ENCODE peak calls at places on chromosomes 1 and 21, in five cellular contexts. Z is iPS DF 6.9, Q is fibroblast of lung, W is breast epithelium, J is cardiac muscle cell. D is an unnamed sample.

GRCh38 chr1:158374864-158375263 is 21.2 kb downstream of the CD1E start:
- DNase-seq in Z (no peak), Q (no peak), W (no peak), J (no peak), D (no peak)

GRCh38 chr1:180948846-180949615 is 36.3 kb downstream of the KIAA1614 start:
- DNase-seq in W (no peak), Q (no peak), Z (no peak), J (no peak), D (no peak)

GRCh38 chr1:115056395-115056798 is 26.8 kb downstream of the TSHB start:
- DNase-seq in J (peak; percentile 71), W (no peak), Q (peak; percentile 88), Z (peak; percentile 9), D (no peak)

GRCh38 chr1:225424562-225425210 is 3.2 kb downstream of the LBR start:
- DNase-seq in W (no peak), J (peak; percentile 17), Q (peak; percentile 84), Z (no peak), D (no peak)

GRCh38 chr1:220189750-220190347 is 82.4 kb downstream of the RAB3GAP2 start:
- DNase-seq in Q (peak; percentile 18), Z (no peak), W (no peak), J (peak; percentile 18), D (no peak)

GRCh38 chr1:95067069-95067468 is 5.7 kb downstream of the ALG14 start:
- DNase-seq in J (no peak), W (no peak), Q (no peak), Z (no peak), D (no peak)

GRCh38 chr1:27301582-27302199 is 20.3 kb upstream of the TMEM222 start:
- DNase-seq in Z (no peak), Q (no peak), J (no peak), W (no peak), D (no peak)

GRCh38 chr1:210932104-210932503 is 201.8 kb downstream of the KCNH1 start:
- DNase-seq in W (no peak), Q (no peak), J (no peak), Z (no peak), D (no peak)

GRCh38 chr1:9289724-9290493 is 2.8 kb upstream of the SPSB1 start:
- DNase-seq in Z (no peak), Q (peak; percentile 86), W (no peak), J (no peak), D (no peak)

GRCh38 chr1:151165281-151165737 is 393 bp downstream of the LYSMD1 start:
- DNase-seq in Q (peak; percentile 63), J (peak; percentile 76), Z (no peak), W (no peak), D (peak; percentile 34)

GRCh38 chr1:2557146-2558029 is 1.2 kb downstream of the TNFRSF14 start:
- DNase-seq in Q (no peak), Z (no peak), W (no peak), J (no peak), D (no peak)

GRCh38 chr1:48207131-48207530 is 15.4 kb upstream of the SLC5A9 start:
- DNase-seq in Q (no peak), J (no peak), W (no peak), Z (no peak), D (no peak)

GRCh38 chr1:70909262-70909817 is 138.3 kb downstream of the PTGER3 start:
- DNase-seq in Q (no peak), W (no peak), Z (no peak), J (no peak), D (no peak)

GRCh38 chr1:12654657-12655056 is 10.8 kb downstream of the AADACL4 start:
- DNase-seq in Z (no peak), W (no peak), Q (no peak), J (no peak), D (no peak)

GRCh38 chr1:245258271-245258920 is 103.6 kb downstream of the KIF26B start:
- DNase-seq in W (peak; percentile 56), J (no peak), Q (peak; percentile 39), Z (no peak), D (peak; percentile 62)

GRCh38 chr1:31441970-31442647 is 29.1 kb downstream of the SERINC2 start:
- DNase-seq in W (no peak), Q (no peak), Z (no peak), J (no peak), D (no peak)

GRCh38 chr1:206663832-206664652 is 20.7 kb upstream of the MAPKAPK2 start:
- DNase-seq in Q (peak; percentile 42), Z (no peak), W (no peak), J (peak; percentile 95), D (peak; percentile 68)

GRCh38 chr1:51926171-51926812 is 47.8 kb upstream of the NRDC start:
- DNase-seq in Z (peak; percentile 25), J (no peak), W (no peak), Q (peak; percentile 61), D (no peak)

GRCh38 chr21:16117851-16118592 is 388.2 kb downstream of the USP25 start:
- DNase-seq in Z (no peak), W (no peak), J (no peak), Q (peak; percentile 99), D (no peak)

GRCh38 chr1:11545793-11546192 is 66.8 kb downstream of the DISP3 start:
- DNase-seq in J (no peak), W (no peak), Z (no peak), Q (no peak), D (no peak)

GRCh38 chr1:163205513-163205912 is 2.8 kb upstream of the RGS5 start:
- DNase-seq in Q (peak; percentile 58), J (no peak), W (no peak), Z (no peak), D (no peak)

GRCh38 chr1:242523968-242524570 is 428 bp downstream of the PLD5 start:
- DNase-seq in W (peak; percentile 50), J (peak; percentile 80), Z (no peak), Q (peak; percentile 12), D (peak; percentile 17)

DNA sequence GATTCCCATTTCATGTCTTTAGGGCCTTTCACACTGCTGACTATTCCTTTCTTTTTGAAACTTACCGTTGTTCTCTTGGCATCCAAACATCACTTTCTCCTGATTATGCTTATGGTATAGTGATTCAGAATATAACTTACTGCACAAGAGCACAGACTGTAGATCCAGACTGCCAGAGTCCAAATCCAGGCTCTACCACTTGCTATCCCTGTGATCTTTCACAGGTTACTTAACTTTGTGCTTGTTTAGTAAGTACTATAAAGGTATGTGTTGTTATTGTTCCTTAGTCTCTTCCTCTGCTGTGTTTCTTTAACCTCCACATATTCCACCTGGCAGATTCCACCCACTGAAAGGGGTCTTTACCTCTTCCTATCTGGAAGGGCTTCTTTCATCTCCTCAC is 8.4 kb downstream of the SCMH1 start:
- DNase-seq in Q (no peak), J (no peak), W (no peak), Z (no peak), D (no peak)
- H3K27ac ChIP-seq in Q (no peak overlapping the region), J (peak overlapping the region; percentile 68), W (no peak overlapping the region), Z (no peak overlapping the region), D (no peak overlapping the region)

GRCh38 chr1:246267896-246268295 is 239.2 kb downstream of the SMYD3 start:
- DNase-seq in W (no peak), Z (no peak), Q (peak; percentile 14), J (no peak), D (no peak)
- H3K4me3 ChIP-seq in W (no peak overlapping the region), Z (no peak overlapping the region), Q (no peak overlapping the region), J (no peak overlapping the region), D (no peak overlapping the region)

DNA sequence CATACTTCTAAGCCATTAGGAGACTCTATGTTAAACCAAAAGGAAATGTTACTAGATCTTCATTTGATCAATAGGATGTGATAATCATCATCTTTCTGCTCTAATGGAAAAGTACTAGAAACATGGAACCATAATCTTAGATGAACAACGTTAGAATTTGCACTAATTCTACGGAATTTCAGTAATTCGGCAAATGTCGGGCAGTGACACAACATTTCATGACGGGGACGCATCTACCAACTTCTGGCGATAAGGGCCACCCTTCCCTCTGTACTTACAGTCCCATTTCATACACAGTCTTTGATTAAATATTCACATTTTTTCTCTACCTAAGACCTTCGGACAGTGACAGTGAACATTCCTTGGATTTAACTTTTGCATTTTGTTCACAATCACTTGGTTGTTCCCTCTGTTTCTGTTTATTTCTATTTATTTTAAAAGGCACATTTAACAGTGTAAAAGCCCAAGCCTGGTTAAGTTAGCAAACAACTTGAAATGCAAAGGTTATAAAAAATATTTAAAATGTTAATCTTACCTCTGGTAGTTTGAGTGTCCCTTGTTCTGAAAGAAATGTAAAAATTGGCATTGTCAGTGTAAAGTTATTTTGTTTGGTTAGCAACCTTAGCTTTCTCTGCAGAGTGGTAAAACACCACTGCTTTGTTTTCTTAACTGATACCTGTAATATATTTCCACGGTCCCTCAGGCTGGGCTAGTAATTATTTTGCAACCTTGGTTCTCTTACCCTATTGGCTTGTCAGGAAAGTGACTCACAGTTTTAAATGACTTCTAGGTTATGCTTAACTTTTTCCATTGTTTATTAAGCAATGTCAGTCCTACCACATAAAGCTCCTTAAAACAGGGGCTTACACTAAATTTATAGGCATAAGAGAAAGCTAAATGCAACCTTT is 276.9 kb downstream of the VAV3 start:
- DNase-seq in J (no peak), Z (no peak), W (no peak), Q (peak; percentile 64), D (no peak)
- H3K4me1 ChIP-seq in J (no peaks in the 10 kb centered on the region), Z (no peaks in the 10 kb centered on the region), W (no peaks in the 10 kb centered on the region), Q (no peaks in the 10 kb centered on the region), D (no peaks in the 10 kb centered on the region)

DNA sequence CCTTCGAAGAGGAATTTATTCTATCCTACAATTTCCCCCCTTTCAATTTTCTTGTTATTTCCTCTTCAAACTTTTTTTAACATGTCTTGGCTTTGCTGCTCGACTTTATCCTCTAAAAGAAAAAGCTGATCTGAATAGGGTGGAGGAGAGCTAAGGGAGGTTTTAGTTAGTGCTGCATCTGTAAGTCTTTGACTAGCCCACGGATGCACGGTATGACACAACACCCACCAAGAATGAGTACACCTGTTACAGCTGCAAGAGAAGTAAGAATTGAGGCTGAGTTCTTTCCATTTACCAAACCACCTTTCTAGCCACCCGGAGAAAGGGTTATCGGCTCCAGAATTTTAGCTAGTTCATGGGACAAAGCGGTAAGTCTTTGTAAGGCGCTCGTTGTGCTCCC is 23.8 kb downstream of the SCCPDH start:
- DNase-seq in Z (no peak), Q (no peak), W (no peak), J (no peak), D (no peak)
- H3K27ac ChIP-seq in Z (no peak overlapping the region), Q (no peak overlapping the region), W (no peak overlapping the region), J (no peak overlapping the region), D (no peak overlapping the region)

GRCh38 chr1:84435159-84435558 is 36.9 kb downstream of the DNASE2B start:
- DNase-seq in J (no peak), Q (no peak), Z (no peak), W (no peak), D (no peak)
- H3K4me3 ChIP-seq in J (no peak overlapping the region), Q (no peak overlapping the region), Z (no peak overlapping the region), W (no peak overlapping the region), D (no peak overlapping the region)

GRCh38 chr1:93619507-93620168 is 62.0 kb downstream of the BCAR3 start:
- DNase-seq in W (no peak), Z (no peak), Q (no peak), J (no peak), D (no peak)
- H3K4me1 ChIP-seq in W (peaks cover 1% of the 10 kb centered on the region), Z (peaks cover 19% of the 10 kb centered on the region), Q (peaks cover 51% of the 10 kb centered on the region), J (no peaks in the 10 kb centered on the region), D (peaks cover 14% of the 10 kb centered on the region)